ENCODE peak calls at places on chromosomes 5 and 9, in eight cellular contexts. H, Q, P, J, V, O, C and Y are unnamed samples.

GRCh38 chr9:79799691-79800345 is 228.1 kb downstream of the TLE4 start:
- DNase-seq in H (no peak), Q (no peak), P (no peak), J (peak; percentile 8), V (peak; percentile 73), O (no peak), C (no peak), Y (no peak)

GRCh38 chr5:20554001-20554400 is 566.0 kb upstream of the CDH18 start:
- DNase-seq in H (no peak), Q (peak; percentile 47), P (no peak), J (no peak), V (peak; percentile 64), O (no peak), C (no peak), Y (no peak)

GRCh38 chr5:43332401-43332800 is 19.2 kb upstream of the HMGCS1 start:
- DNase-seq in H (no peak), Q (peak; percentile 44), P (no peak), J (no peak), V (no peak), O (no peak), C (no peak), Y (no peak)

GRCh38 chr9:124022201-124023121 is 10.9 kb downstream of the LHX2 start:
- DNase-seq in H (no peak), Q (no peak), P (no peak), J (no peak), V (peak; percentile 57), O (no peak), C (no peak), Y (peak; percentile 45)

GRCh38 chr9:72691671-72692070 is 170.3 kb downstream of the TMC1 start:
- DNase-seq in H (no peak), Q (no peak), P (no peak), J (no peak), V (no peak), O (no peak), C (no peak), Y (no peak)

GRCh38 chr9:93261735-93262523 is 78.0 kb downstream of the WNK2 start:
- DNase-seq in H (no peak), Q (no peak), P (no peak), J (peak; percentile 5), V (no peak), O (no peak), C (peak; percentile 19), Y (no peak)

GRCh38 chr9:84519486-84519885 is 150.0 kb upstream of the NTRK2 start:
- DNase-seq in H (no peak), Q (no peak), P (no peak), J (no peak), V (no peak), O (no peak), C (no peak), Y (no peak)

GRCh38 chr9:107064378-107064777 is 201.4 kb downstream of the ZNF462 start:
- DNase-seq in H (no peak), Q (no peak), P (no peak), J (no peak), V (no peak), O (no peak), C (no peak), Y (no peak)

GRCh38 chr5:95261369-95262175 is 23.3 kb downstream of the MCTP1 start:
- DNase-seq in H (no peak), Q (peak; percentile 50), P (peak; percentile 49), J (peak; percentile 37), V (no peak), O (no peak), C (no peak), Y (peak; percentile 47)

GRCh38 chr9:108417726-108418125 is 438.1 kb downstream of the ACTL7B start:
- DNase-seq in H (no peak), Q (no peak), P (no peak), J (no peak), V (no peak), O (no peak), C (no peak), Y (no peak)

GRCh38 chr9:120924698-120925534 is 1.7 kb downstream of the TRAF1 start:
- DNase-seq in H (no peak), Q (no peak), P (peak; percentile 35), J (no peak), V (no peak), O (no peak), C (no peak), Y (no peak)

GRCh38 chr5:68012429-68012828 is 203.1 kb upstream of the PIK3R1 start:
- DNase-seq in H (no peak), Q (no peak), P (peak; percentile 4), J (no peak), V (peak; percentile 36), O (no peak), C (no peak), Y (no peak)

GRCh38 chr5:33929925-33930690 is 6.1 kb upstream of the RXFP3 start:
- DNase-seq in H (no peak), Q (no peak), P (no peak), J (no peak), V (no peak), O (no peak), C (no peak), Y (no peak)

GRCh38 chr9:96327694-96328352 is 25.8 kb upstream of the HSD17B3 start:
- DNase-seq in H (no peak), Q (peak; percentile 80), P (peak; percentile 59), J (peak; percentile 80), V (peak; percentile 16), O (peak; percentile 38), C (peak; percentile 67), Y (peak; percentile 71)

GRCh38 chr9:127848756-127849504 is 5.5 kb downstream of the ENG start:
- DNase-seq in H (no peak), Q (no peak), P (no peak), J (peak; percentile 57), V (no peak), O (no peak), C (no peak), Y (no peak)

GRCh38 chr9:19641046-19641445 is 147.8 kb downstream of the SLC24A2 start:
- DNase-seq in H (no peak), Q (peak; percentile 3), P (no peak), J (no peak), V (no peak), O (no peak), C (no peak), Y (peak; percentile 0)

GRCh38 chr5:130287438-130287837 is 383.2 kb downstream of the CHSY3 start:
- DNase-seq in H (no peak), Q (no peak), P (no peak), J (no peak), V (no peak), O (no peak), C (no peak), Y (no peak)

GRCh38 chr5:130290219-130290618 is 386.0 kb downstream of the CHSY3 start:
- DNase-seq in H (no peak), Q (peak; percentile 64), P (no peak), J (no peak), V (peak; percentile 1), O (no peak), C (no peak), Y (no peak)

GRCh38 chr5:130289132-130290088 is 385.1 kb downstream of the CHSY3 start:
- DNase-seq in H (no peak), Q (peak; percentile 80), P (no peak), J (no peak), V (peak; percentile 61), O (no peak), C (no peak), Y (no peak)

GRCh38 chr5:130282044-130282443 is 377.8 kb downstream of the CHSY3 start:
- DNase-seq in H (no peak), Q (peak; percentile 29), P (no peak), J (no peak), V (peak; percentile 79), O (no peak), C (no peak), Y (no peak)

GRCh38 chr5:130286971-130287370 is 382.7 kb downstream of the CHSY3 start:
- DNase-seq in H (no peak), Q (no peak), P (no peak), J (no peak), V (peak; percentile 22), O (no peak), C (no peak), Y (no peak)
- H3K4me3 ChIP-seq in H (no peak overlapping the region), Q (no peak overlapping the region), P (no peak overlapping the region), J (no peak overlapping the region), V (no peak overlapping the region), O (no peak overlapping the region), C (no peak overlapping the region), Y (no peak overlapping the region)

GRCh38 chr9:36041491-36041890 is 4.8 kb downstream of the RECK start:
- DNase-seq in H (no peak), Q (no peak), P (no peak), J (no peak), V (no peak), O (no peak), C (no peak), Y (peak; percentile 58)
- H3K27ac ChIP-seq in H (no peak overlapping the region), Q (no peak overlapping the region), P (peak overlapping the region; percentile 55), J (no peak overlapping the region), V (no peak overlapping the region), O (no peak overlapping the region), C (no peak overlapping the region), Y (no peak overlapping the region)

GRCh38 chr5:172634106-172634899 is 6.8 kb upstream of the NEURL1B start:
- DNase-seq in H (no peak), Q (no peak), P (no peak), J (no peak), V (no peak), O (no peak), C (no peak), Y (no peak)
- H3K27me3 ChIP-seq in H (no peaks in the 10 kb centered on the region), Q (peaks cover 8% of the 10 kb centered on the region), P (peaks cover 45% of the 10 kb centered on the region), J (peaks cover 10% of the 10 kb centered on the region), V (peaks cover 7% of the 10 kb centered on the region), O (no peaks in the 10 kb centered on the region), C (no peaks in the 10 kb centered on the region), Y (no peaks in the 10 kb centered on the region)

GRCh38 chr9:90810686-90811085 is 9.1 kb downstream of the SYK start:
- DNase-seq in H (no peak), Q (no peak), P (no peak), J (no peak), V (no peak), O (no peak), C (no peak), Y (no peak)

GRCh38 chr9:90805006-90805993 is 3.7 kb downstream of the SYK start:
- DNase-seq in H (no peak), Q (no peak), P (no peak), J (no peak), V (no peak), O (no peak), C (no peak), Y (peak; percentile 42)

GRCh38 chr9:90807006-90807405 is 5.4 kb downstream of the SYK start:
- DNase-seq in H (no peak), Q (no peak), P (no peak), J (no peak), V (no peak), O (no peak), C (no peak), Y (no peak)

GRCh38 chr9:90808890-90809685 is 7.5 kb downstream of the SYK start:
- DNase-seq in H (no peak), Q (no peak), P (no peak), J (no peak), V (no peak), O (no peak), C (no peak), Y (no peak)

DNA sequence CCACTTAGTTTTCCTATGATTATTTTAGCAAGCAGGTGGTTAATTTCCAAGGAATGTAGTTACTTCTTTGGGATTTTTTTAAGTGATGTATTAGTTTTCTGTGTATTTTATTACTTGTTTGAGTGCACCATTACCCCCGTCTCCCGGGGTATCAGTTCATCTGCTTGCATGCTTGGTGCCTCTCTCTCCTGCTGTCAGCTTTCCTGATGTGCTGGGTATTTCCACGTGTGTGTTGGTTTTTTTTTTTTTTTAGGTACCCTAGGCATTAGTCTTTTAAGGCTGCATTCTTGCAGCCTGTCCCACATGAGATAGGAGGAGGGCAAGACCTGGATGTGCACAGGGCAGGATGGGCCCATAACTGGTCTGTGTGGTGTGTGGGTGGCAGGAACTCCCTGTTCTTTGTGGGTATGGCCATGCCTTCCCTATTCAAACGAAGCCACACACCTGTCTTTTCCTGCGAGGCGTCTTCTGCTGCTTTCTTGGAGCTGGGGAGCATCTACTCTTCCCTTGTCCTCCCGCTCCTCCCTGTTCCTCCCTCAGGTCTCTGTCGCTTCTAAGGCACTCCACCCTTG is 6.7 kb downstream of the SYK start:
- DNase-seq in H (no peak), Q (no peak), P (no peak), J (no peak), V (no peak), O (no peak), C (no peak), Y (no peak)
- H3K4me3 ChIP-seq in H (no peak overlapping the region), Q (no peak overlapping the region), P (no peak overlapping the region), J (no peak overlapping the region), V (no peak overlapping the region), O (no peak overlapping the region), C (no peak overlapping the region), Y (no peak overlapping the region)